ENCODE peak calls at places on chromosomes 4 and X, in ten cellular contexts. O is fibroblast of lung; E is dorsolateral prefrontal cortex; R is adrenal gland; F is tibial artery; S is naive thymus-derived CD4-positive, alpha-beta T cell; C is RWPE1; B is IMR-90; G is epithelial cell of prostate; Z is CD8-positive, alpha-beta memory T cell. M is an unnamed sample.

GRCh38 chrX:48741834-48742233 is 19.7 kb upstream of the GLOD5 start:
- DNase-seq in O (no peak), Z (no peak), B (no peak), E (no peak), S (no peak), R (no peak), G (no peak), F (no peak), C (no peak), M (no peak)

GRCh38 chr4:82905205-82905604 is 4.7 kb downstream of the THAP9 start:
- DNase-seq in B (peak; percentile 64), E (no peak), O (peak; percentile 65), G (peak; percentile 26), F (no peak), Z (peak; percentile 33), S (no peak), C (no peak), R (no peak), M (no peak)

GRCh38 chr4:46277165-46277951 is 112.6 kb downstream of the GABRA2 start:
- DNase-seq in B (no peak), O (no peak), G (no peak), S (no peak), Z (no peak), C (no peak), F (no peak), R (no peak), E (no peak), M (no peak)

GRCh38 chr4:142893012-142893411 is 46.9 kb upstream of the INPP4B start:
- DNase-seq in B (no peak), Z (no peak), E (no peak), C (no peak), O (no peak), F (no peak), R (no peak), G (no peak), S (no peak), M (no peak)

GRCh38 chrX:12704706-12705105 is 86.5 kb upstream of the PRPS2 start:
- DNase-seq in E (no peak), Z (no peak), R (no peak), C (no peak), G (no peak), F (no peak), B (no peak), O (no peak), S (no peak), M (no peak)

GRCh38 chrX:34956915-34957314 is 14.3 kb downstream of the FAM47B start:
- DNase-seq in F (no peak), S (no peak), B (peak; percentile 52), O (peak; percentile 56), E (no peak), C (peak; percentile 11), G (no peak), R (no peak), Z (no peak), M (no peak)

GRCh38 chrX:151488677-151489076 is 74.8 kb upstream of the PASD1 start:
- DNase-seq in G (no peak), B (no peak), R (peak; percentile 35), E (no peak), S (peak; percentile 8), F (no peak), C (peak; percentile 7), O (no peak), Z (no peak), M (no peak)

GRCh38 chrX:20252392-20253231 is 14.1 kb downstream of the RPS6KA3 start:
- DNase-seq in S (peak; percentile 72), C (no peak), Z (peak; percentile 62), B (peak; percentile 45), F (peak; percentile 25), R (peak; percentile 25), E (no peak), O (peak; percentile 24), G (no peak), M (no peak)

GRCh38 chr4:77697860-77698599 is 92.4 kb downstream of the CXCL13 start:
- DNase-seq in C (peak; percentile 60), E (no peak), O (peak; percentile 68), R (peak; percentile 16), Z (no peak), G (peak; percentile 14), B (peak; percentile 67), S (no peak), F (no peak), M (peak; percentile 14)

GRCh38 chr4:95165926-95166524 is 382.7 kb downstream of the UNC5C start:
- DNase-seq in R (peak; percentile 27), B (peak; percentile 65), E (peak; percentile 14), Z (peak; percentile 34), O (peak; percentile 68), F (no peak), G (peak; percentile 6), C (peak; percentile 48), S (peak; percentile 76), M (peak; percentile 71)

GRCh38 chrX:153647461-153648357 is 706 bp downstream of the DUSP9 start:
- DNase-seq in O (no peak), F (no peak), E (no peak), B (no peak), Z (no peak), G (no peak), R (peak; percentile 8), C (no peak), S (no peak), M (no peak)

GRCh38 chr4:89305712-89306437 is 1.7 kb downstream of the GPRIN3 start:
- DNase-seq in O (peak; percentile 56), C (no peak), G (no peak), R (no peak), B (no peak), Z (no peak), E (no peak), F (no peak), S (no peak), M (no peak)

GRCh38 chrX:6545712-6546111 is 10.8 kb upstream of the VCX3A start:
- DNase-seq in F (no peak), G (no peak), C (no peak), O (no peak), E (no peak), B (no peak), R (no peak), Z (no peak), S (no peak), M (no peak)

GRCh38 chr4:28966982-28967381 is 1753.2 kb upstream of the PCDH7 start:
- DNase-seq in C (peak; percentile 1), G (no peak), E (no peak), S (no peak), F (no peak), O (peak; percentile 69), B (peak; percentile 90), Z (no peak), R (no peak), M (no peak)

DNA sequence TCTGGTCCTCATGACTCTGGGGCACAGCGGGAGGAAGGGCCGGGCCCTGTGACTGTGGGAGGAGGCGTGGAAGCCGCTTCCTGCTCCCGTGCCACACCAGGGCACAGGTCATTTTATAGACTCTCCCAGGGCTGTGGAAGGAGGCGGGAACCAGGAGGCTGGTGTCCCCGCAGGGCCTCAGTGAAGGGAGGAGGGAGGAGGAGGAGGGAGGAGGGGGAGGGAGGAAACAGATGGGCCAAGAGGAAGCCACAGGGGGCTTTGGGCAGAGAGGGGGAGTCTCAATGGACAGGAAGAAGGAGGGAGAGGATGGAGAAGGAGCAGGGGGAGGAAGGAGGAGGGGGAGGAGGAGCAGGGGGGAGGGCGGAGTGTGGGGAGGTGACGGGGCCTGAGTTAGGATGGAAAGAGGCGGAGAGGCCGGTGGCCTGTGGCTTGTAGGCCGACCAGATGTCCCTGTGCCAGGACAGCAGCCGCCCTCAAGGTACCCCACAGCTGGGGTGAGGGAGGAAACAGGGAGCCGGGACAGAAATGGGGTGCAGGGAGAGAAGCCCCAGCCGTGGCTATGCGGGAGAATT is 6.2 kb upstream of the PLCXD1 start:
- DNase-seq in O (no peak), C (no peak), R (peak; percentile 38), S (no peak), F (peak; percentile 43), Z (no peak), E (no peak), G (no peak), B (no peak), M (no peak)
- H3K27ac ChIP-seq in O (no peak overlapping the region), C (no peak overlapping the region), R (no peak overlapping the region), S (no peak overlapping the region), F (no peak overlapping the region), Z (no peak overlapping the region), E (no peak overlapping the region), G (no peak overlapping the region), B (no peak overlapping the region), M (no peak overlapping the region)

GRCh38 chr4:184684491-184685189 is 35.1 kb downstream of the PRIMPOL start:
- DNase-seq in Z (no peak), G (no peak), E (no peak), F (no peak), C (no peak), S (no peak), R (no peak), B (peak; percentile 17), O (peak; percentile 20), M (no peak)

GRCh38 chr4:184676093-184676492 is 26.6 kb downstream of the PRIMPOL start:
- DNase-seq in Z (no peak), S (no peak), E (no peak), R (no peak), B (no peak), F (no peak), G (no peak), C (no peak), O (no peak), M (no peak)

GRCh38 chr4:184675018-184675417 is 25.5 kb downstream of the PRIMPOL start:
- DNase-seq in R (no peak), C (no peak), E (no peak), O (no peak), B (no peak), F (no peak), G (no peak), S (no peak), Z (no peak), M (no peak)

GRCh38 chr4:184680698-184681097 is 31.2 kb downstream of the PRIMPOL start:
- DNase-seq in F (no peak), R (no peak), S (no peak), Z (no peak), G (no peak), B (no peak), C (peak; percentile 7), O (no peak), E (no peak), M (no peak)
- H3K27ac ChIP-seq in F (no peak overlapping the region), R (no peak overlapping the region), S (no peak overlapping the region), Z (no peak overlapping the region), G (no peak overlapping the region), B (no peak overlapping the region), C (no peak overlapping the region), O (no peak overlapping the region), E (no peak overlapping the region), M (no peak overlapping the region)

DNA sequence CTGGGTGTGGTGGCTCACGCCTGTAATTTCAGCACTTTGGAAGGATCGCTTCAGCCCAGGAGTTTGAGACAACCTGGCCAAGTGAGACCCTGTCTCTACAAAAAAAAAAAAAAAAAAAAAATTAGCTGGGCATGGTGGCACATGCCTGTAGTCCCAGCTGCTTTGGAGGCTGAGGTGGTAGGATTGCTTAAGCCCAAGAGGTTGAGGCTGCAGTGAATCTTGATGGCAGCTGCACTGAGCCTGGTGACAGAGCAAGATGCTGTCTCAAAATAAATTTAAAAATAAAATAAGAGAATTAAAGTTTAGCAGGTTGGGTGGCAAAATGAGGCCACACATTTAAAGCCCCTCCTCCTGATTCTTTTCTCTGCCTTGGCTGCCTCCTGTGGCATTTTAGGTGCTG is 47.1 kb downstream of the HTT start:
- DNase-seq in S (no peak), Z (no peak), G (no peak), B (no peak), O (no peak), E (no peak), F (no peak), C (no peak), R (no peak), M (no peak)
- H3K27ac ChIP-seq in S (peak overlapping the region; percentile 53), Z (no peak overlapping the region), G (no peak overlapping the region), B (no peak overlapping the region), O (peak overlapping the region; percentile 72), E (no peak overlapping the region), F (no peak overlapping the region), C (peak overlapping the region; percentile 65), R (no peak overlapping the region), M (no peak overlapping the region)

GRCh38 chr4:21001490-21001889 is 301.2 kb downstream of the PACRGL start:
- DNase-seq in Z (no peak), B (no peak), O (no peak), G (no peak), E (no peak), F (no peak), S (no peak), R (no peak), C (no peak), M (no peak)
- H3K27ac ChIP-seq in Z (no peak overlapping the region), B (no peak overlapping the region), O (no peak overlapping the region), G (no peak overlapping the region), E (no peak overlapping the region), F (no peak overlapping the region), S (no peak overlapping the region), R (no peak overlapping the region), C (no peak overlapping the region), M (no peak overlapping the region)